ENCODE peak calls at places on chromosomes 16 and 17, in seven cellular contexts. Z, C, M, Q, N, E and S are unnamed samples.

GRCh38 chr16:88502371-88502770 is 49.3 kb downstream of the ZFPM1 start:
- DNase-seq in Z (no peak), C (no peak), M (no peak), Q (no peak), N (no peak), E (no peak), S (no peak)

GRCh38 chr16:87761020-87761506 is 4.7 kb downstream of the KLHDC4 start:
- DNase-seq in Z (no peak), C (no peak), M (no peak), Q (no peak), N (no peak), E (no peak), S (no peak)

GRCh38 chr16:56950881-56951771 is 10.6 kb upstream of the CETP start:
- DNase-seq in Z (peak), C (no peak), M (peak), Q (peak), N (peak), E (peak), S (no peak)

GRCh38 chr17:80354381-80354780 is 60.6 kb upstream of the ENDOV start:
- DNase-seq in Z (no peak), C (no peak), M (no peak), Q (no peak), N (no peak), E (peak), S (no peak)

GRCh38 chr17:15892244-15892643 is 52.7 kb upstream of the ADORA2B start:
- DNase-seq in Z (no peak), C (no peak), M (no peak), Q (no peak), N (no peak), E (no peak), S (no peak)

GRCh38 chr17:53626286-53626685 is 196.4 kb upstream of the KIF2B start:
- DNase-seq in Z (no peak), C (no peak), M (no peak), Q (no peak), N (no peak), E (no peak), S (no peak)

GRCh38 chr17:79495665-79496064 is 115.2 kb downstream of the RBFOX3 start:
- DNase-seq in Z (no peak), C (no peak), M (no peak), Q (no peak), N (no peak), E (no peak), S (no peak)

GRCh38 chr16:67163164-67163902 is 1.2 kb upstream of the HSF4 start:
- DNase-seq in Z (peak), C (peak), M (no peak), Q (no peak), N (no peak), E (peak), S (peak)

GRCh38 chr17:45227631-45228120 is 6.0 kb downstream of the FMNL1 start:
- DNase-seq in Z (no peak), C (no peak), M (no peak), Q (no peak), N (peak), E (no peak), S (no peak)

GRCh38 chr17:53722407-53722806 is 100.3 kb upstream of the KIF2B start:
- DNase-seq in Z (no peak), C (no peak), M (no peak), Q (no peak), N (no peak), E (no peak), S (no peak)

GRCh38 chr17:10192963-10193362 is 5.4 kb downstream of the GAS7 start:
- DNase-seq in Z (no peak), C (no peak), M (no peak), Q (no peak), N (no peak), E (no peak), S (no peak)

GRCh38 chr17:77314601-77315000 is 173.8 kb downstream of the SEC14L1 start:
- DNase-seq in Z (no peak), C (no peak), M (no peak), Q (no peak), N (no peak), E (peak), S (no peak)

GRCh38 chr16:49277766-49278566 is 3.7 kb downstream of the CBLN1 start:
- DNase-seq in Z (no peak), C (no peak), M (no peak), Q (no peak), N (no peak), E (no peak), S (no peak)

GRCh38 chr17:69404398-69404797 is 10.1 kb upstream of the MAP2K6 start:
- DNase-seq in Z (no peak), C (no peak), M (no peak), Q (no peak), N (no peak), E (no peak), S (no peak)

GRCh38 chr16:16059895-16060590 is 110.6 kb downstream of the ABCC1 start:
- DNase-seq in Z (no peak), C (no peak), M (no peak), Q (no peak), N (no peak), E (no peak), S (no peak)

GRCh38 chr16:2829501-2830354 is at the start of gene ZG16B:
- DNase-seq in Z (no peak), C (no peak), M (no peak), Q (no peak), N (no peak), E (no peak), S (no peak)

GRCh38 chr16:29024280-29024679 is 39.4 kb downstream of the LAT start:
- DNase-seq in Z (no peak), C (no peak), M (no peak), Q (no peak), N (no peak), E (no peak), S (no peak)

GRCh38 chr17:29131814-29132682 is 48.1 kb downstream of the MYO18A start:
- DNase-seq in Z (no peak), C (no peak), M (no peak), Q (no peak), N (no peak), E (no peak), S (no peak)

GRCh38 chr17:9878361-9878760 is 26.7 kb downstream of the RCVRN start:
- DNase-seq in Z (no peak), C (no peak), M (no peak), Q (no peak), N (no peak), E (no peak), S (no peak)

GRCh38 chr16:74999683-75000480 is 1.1 kb downstream of the ZNRF1 start:
- DNase-seq in Z (peak), C (peak), M (peak), Q (peak), N (peak), E (peak), S (peak)

GRCh38 chr16:21162661-21163151 is 4.2 kb downstream of the LDAF1 start:
- DNase-seq in Z (no peak), C (no peak), M (no peak), Q (no peak), N (no peak), E (peak), S (no peak)

GRCh38 chr17:31917065-31917529 is 15.6 kb upstream of the UTP6 start:
- DNase-seq in Z (no peak), C (no peak), M (no peak), Q (no peak), N (no peak), E (no peak), S (no peak)